ENCODE peak calls at places on chromosomes 12 and 14, in eight cellular contexts. One of them, this sample, is unnamed.

GRCh38 chr14:34667007-34667406 is 37.1 kb upstream of the SNX6 start:
- DNase-seq in nephron progenitor cell: no peak
- DNase-seq in T-helper 17 cell: no peak
- DNase-seq in immature natural killer cell: no peak
- DNase-seq in stimulated activated CD8-positive, alpha-beta memory T cell treated with anti-CD3 and anti-CD28 coated beads, Interleukin-4, amount 100 ng/mL, for 48 hours: no peak
- DNase-seq in mesenteric fat pad: no peak
- DNase-seq in memory B cell: no peak
- DNase-seq in right cardiac atrium: no peak
- DNase-seq in this sample: no peak

GRCh38 chr14:80996049-80996901 is 40.9 kb downstream of the TSHR start:
- DNase-seq in nephron progenitor cell: peak
- DNase-seq in T-helper 17 cell: no peak
- DNase-seq in immature natural killer cell: peak
- DNase-seq in stimulated activated CD8-positive, alpha-beta memory T cell treated with anti-CD3 and anti-CD28 coated beads, Interleukin-4, amount 100 ng/mL, for 48 hours: peak
- DNase-seq in mesenteric fat pad: no peak
- DNase-seq in memory B cell: no peak
- DNase-seq in right cardiac atrium: no peak
- DNase-seq in this sample: no peak

GRCh38 chr12:126076515-126076914 is 1011.3 kb downstream of the AACS start:
- DNase-seq in nephron progenitor cell: no peak
- DNase-seq in T-helper 17 cell: no peak
- DNase-seq in immature natural killer cell: no peak
- DNase-seq in stimulated activated CD8-positive, alpha-beta memory T cell treated with anti-CD3 and anti-CD28 coated beads, Interleukin-4, amount 100 ng/mL, for 48 hours: no peak
- DNase-seq in mesenteric fat pad: no peak
- DNase-seq in memory B cell: no peak
- DNase-seq in right cardiac atrium: no peak
- DNase-seq in this sample: no peak

GRCh38 chr12:111250251-111250881 is 118.5 kb downstream of the PHETA1 start:
- DNase-seq in nephron progenitor cell: no peak
- DNase-seq in T-helper 17 cell: no peak
- DNase-seq in immature natural killer cell: no peak
- DNase-seq in stimulated activated CD8-positive, alpha-beta memory T cell treated with anti-CD3 and anti-CD28 coated beads, Interleukin-4, amount 100 ng/mL, for 48 hours: no peak
- DNase-seq in mesenteric fat pad: no peak
- DNase-seq in memory B cell: no peak
- DNase-seq in right cardiac atrium: no peak
- DNase-seq in this sample: no peak

GRCh38 chr12:127829974-127830543 is 436.9 kb upstream of the TMEM132C start:
- DNase-seq in nephron progenitor cell: no peak
- DNase-seq in T-helper 17 cell: no peak
- DNase-seq in immature natural killer cell: no peak
- DNase-seq in stimulated activated CD8-positive, alpha-beta memory T cell treated with anti-CD3 and anti-CD28 coated beads, Interleukin-4, amount 100 ng/mL, for 48 hours: no peak
- DNase-seq in mesenteric fat pad: no peak
- DNase-seq in memory B cell: no peak
- DNase-seq in right cardiac atrium: no peak
- DNase-seq in this sample: no peak

GRCh38 chr12:105570944-105571343 is 240.5 kb downstream of the C12orf75 start:
- DNase-seq in nephron progenitor cell: no peak
- DNase-seq in T-helper 17 cell: no peak
- DNase-seq in immature natural killer cell: no peak
- DNase-seq in stimulated activated CD8-positive, alpha-beta memory T cell treated with anti-CD3 and anti-CD28 coated beads, Interleukin-4, amount 100 ng/mL, for 48 hours: no peak
- DNase-seq in mesenteric fat pad: no peak
- DNase-seq in memory B cell: no peak
- DNase-seq in right cardiac atrium: no peak
- DNase-seq in this sample: no peak

GRCh38 chr14:106879241-106879640 is 1352.9 kb downstream of the TMEM121 start:
- DNase-seq in nephron progenitor cell: no peak
- DNase-seq in T-helper 17 cell: no peak
- DNase-seq in immature natural killer cell: peak
- DNase-seq in stimulated activated CD8-positive, alpha-beta memory T cell treated with anti-CD3 and anti-CD28 coated beads, Interleukin-4, amount 100 ng/mL, for 48 hours: peak
- DNase-seq in mesenteric fat pad: no peak
- DNase-seq in memory B cell: peak
- DNase-seq in right cardiac atrium: peak
- DNase-seq in this sample: no peak

GRCh38 chr14:92426237-92426636 is 87.3 kb upstream of the RIN3 start:
- DNase-seq in nephron progenitor cell: no peak
- DNase-seq in T-helper 17 cell: no peak
- DNase-seq in immature natural killer cell: no peak
- DNase-seq in stimulated activated CD8-positive, alpha-beta memory T cell treated with anti-CD3 and anti-CD28 coated beads, Interleukin-4, amount 100 ng/mL, for 48 hours: no peak
- DNase-seq in mesenteric fat pad: no peak
- DNase-seq in memory B cell: no peak
- DNase-seq in right cardiac atrium: no peak
- DNase-seq in this sample: no peak

GRCh38 chr14:63237791-63238190 is 33.5 kb downstream of the RHOJ start:
- DNase-seq in nephron progenitor cell: no peak
- DNase-seq in T-helper 17 cell: no peak
- DNase-seq in immature natural killer cell: no peak
- DNase-seq in stimulated activated CD8-positive, alpha-beta memory T cell treated with anti-CD3 and anti-CD28 coated beads, Interleukin-4, amount 100 ng/mL, for 48 hours: no peak
- DNase-seq in mesenteric fat pad: no peak
- DNase-seq in memory B cell: no peak
- DNase-seq in right cardiac atrium: no peak
- DNase-seq in this sample: no peak

GRCh38 chr12:96205909-96206308 is 11.7 kb downstream of the ELK3 start:
- DNase-seq in nephron progenitor cell: no peak
- DNase-seq in T-helper 17 cell: no peak
- DNase-seq in immature natural killer cell: no peak
- DNase-seq in stimulated activated CD8-positive, alpha-beta memory T cell treated with anti-CD3 and anti-CD28 coated beads, Interleukin-4, amount 100 ng/mL, for 48 hours: no peak
- DNase-seq in mesenteric fat pad: no peak
- DNase-seq in memory B cell: no peak
- DNase-seq in right cardiac atrium: no peak
- DNase-seq in this sample: no peak

GRCh38 chr14:67851785-67852410 is 32.3 kb downstream of the RAD51B start:
- DNase-seq in nephron progenitor cell: no peak
- DNase-seq in T-helper 17 cell: no peak
- DNase-seq in immature natural killer cell: no peak
- DNase-seq in stimulated activated CD8-positive, alpha-beta memory T cell treated with anti-CD3 and anti-CD28 coated beads, Interleukin-4, amount 100 ng/mL, for 48 hours: no peak
- DNase-seq in mesenteric fat pad: no peak
- DNase-seq in memory B cell: no peak
- DNase-seq in right cardiac atrium: no peak
- DNase-seq in this sample: no peak

GRCh38 chr12:28308891-28309290 is 118.6 kb downstream of the CCDC91 start:
- DNase-seq in nephron progenitor cell: no peak
- DNase-seq in T-helper 17 cell: no peak
- DNase-seq in immature natural killer cell: no peak
- DNase-seq in stimulated activated CD8-positive, alpha-beta memory T cell treated with anti-CD3 and anti-CD28 coated beads, Interleukin-4, amount 100 ng/mL, for 48 hours: no peak
- DNase-seq in mesenteric fat pad: no peak
- DNase-seq in memory B cell: no peak
- DNase-seq in right cardiac atrium: no peak
- DNase-seq in this sample: no peak

GRCh38 chr12:114693532-114693931 is 9.6 kb upstream of the TBX3 start:
- DNase-seq in nephron progenitor cell: no peak
- DNase-seq in T-helper 17 cell: no peak
- DNase-seq in immature natural killer cell: no peak
- DNase-seq in stimulated activated CD8-positive, alpha-beta memory T cell treated with anti-CD3 and anti-CD28 coated beads, Interleukin-4, amount 100 ng/mL, for 48 hours: no peak
- DNase-seq in mesenteric fat pad: no peak
- DNase-seq in memory B cell: no peak
- DNase-seq in right cardiac atrium: no peak
- DNase-seq in this sample: no peak

GRCh38 chr12:1629338-1630080 is 478 bp downstream of the WNT5B start:
- DNase-seq in nephron progenitor cell: peak
- DNase-seq in T-helper 17 cell: no peak
- DNase-seq in immature natural killer cell: no peak
- DNase-seq in stimulated activated CD8-positive, alpha-beta memory T cell treated with anti-CD3 and anti-CD28 coated beads, Interleukin-4, amount 100 ng/mL, for 48 hours: no peak
- DNase-seq in mesenteric fat pad: no peak
- DNase-seq in memory B cell: no peak
- DNase-seq in right cardiac atrium: peak
- DNase-seq in this sample: no peak

GRCh38 chr12:124613151-124613585 is 45.8 kb upstream of the NCOR2 start:
- DNase-seq in nephron progenitor cell: no peak
- DNase-seq in T-helper 17 cell: no peak
- DNase-seq in immature natural killer cell: no peak
- DNase-seq in stimulated activated CD8-positive, alpha-beta memory T cell treated with anti-CD3 and anti-CD28 coated beads, Interleukin-4, amount 100 ng/mL, for 48 hours: no peak
- DNase-seq in mesenteric fat pad: no peak
- DNase-seq in memory B cell: no peak
- DNase-seq in right cardiac atrium: no peak
- DNase-seq in this sample: no peak

GRCh38 chr14:52391866-52392600 is 77.9 kb downstream of the PTGER2 start:
- DNase-seq in nephron progenitor cell: no peak
- DNase-seq in T-helper 17 cell: no peak
- DNase-seq in immature natural killer cell: no peak
- DNase-seq in stimulated activated CD8-positive, alpha-beta memory T cell treated with anti-CD3 and anti-CD28 coated beads, Interleukin-4, amount 100 ng/mL, for 48 hours: no peak
- DNase-seq in mesenteric fat pad: no peak
- DNase-seq in memory B cell: no peak
- DNase-seq in right cardiac atrium: no peak
- DNase-seq in this sample: no peak

GRCh38 chr12:68609955-68610434 is 704 bp upstream of the RAP1B start:
- DNase-seq in nephron progenitor cell: no peak
- DNase-seq in T-helper 17 cell: no peak
- DNase-seq in immature natural killer cell: no peak
- DNase-seq in stimulated activated CD8-positive, alpha-beta memory T cell treated with anti-CD3 and anti-CD28 coated beads, Interleukin-4, amount 100 ng/mL, for 48 hours: no peak
- DNase-seq in mesenteric fat pad: no peak
- DNase-seq in memory B cell: no peak
- DNase-seq in right cardiac atrium: no peak
- DNase-seq in this sample: no peak

GRCh38 chr14:99176156-99176945 is 95.6 kb downstream of the BCL11B start:
- DNase-seq in nephron progenitor cell: no peak
- DNase-seq in T-helper 17 cell: no peak
- DNase-seq in immature natural killer cell: no peak
- DNase-seq in stimulated activated CD8-positive, alpha-beta memory T cell treated with anti-CD3 and anti-CD28 coated beads, Interleukin-4, amount 100 ng/mL, for 48 hours: no peak
- DNase-seq in mesenteric fat pad: peak
- DNase-seq in memory B cell: no peak
- DNase-seq in right cardiac atrium: no peak
- DNase-seq in this sample: no peak

GRCh38 chr12:8681129-8681902 is 16.5 kb upstream of the RIMKLB start:
- DNase-seq in nephron progenitor cell: no peak
- DNase-seq in T-helper 17 cell: no peak
- DNase-seq in immature natural killer cell: no peak
- DNase-seq in stimulated activated CD8-positive, alpha-beta memory T cell treated with anti-CD3 and anti-CD28 coated beads, Interleukin-4, amount 100 ng/mL, for 48 hours: no peak
- DNase-seq in mesenteric fat pad: no peak
- DNase-seq in memory B cell: no peak
- DNase-seq in right cardiac atrium: no peak
- DNase-seq in this sample: no peak

GRCh38 chr14:31843361-31844091 is 233.6 kb upstream of the ARHGAP5 start:
- DNase-seq in nephron progenitor cell: no peak
- DNase-seq in T-helper 17 cell: no peak
- DNase-seq in immature natural killer cell: no peak
- DNase-seq in stimulated activated CD8-positive, alpha-beta memory T cell treated with anti-CD3 and anti-CD28 coated beads, Interleukin-4, amount 100 ng/mL, for 48 hours: no peak
- DNase-seq in mesenteric fat pad: no peak
- DNase-seq in memory B cell: no peak
- DNase-seq in right cardiac atrium: no peak
- DNase-seq in this sample: no peak

GRCh38 chr14:81559385-81559784 is 25.7 kb upstream of the SEL1L start:
- DNase-seq in nephron progenitor cell: no peak
- DNase-seq in T-helper 17 cell: no peak
- DNase-seq in immature natural killer cell: no peak
- DNase-seq in stimulated activated CD8-positive, alpha-beta memory T cell treated with anti-CD3 and anti-CD28 coated beads, Interleukin-4, amount 100 ng/mL, for 48 hours: no peak
- DNase-seq in mesenteric fat pad: no peak
- DNase-seq in memory B cell: no peak
- DNase-seq in right cardiac atrium: no peak
- DNase-seq in this sample: no peak

GRCh38 chr12:34048714-34049113 is 26.4 kb downstream of the ALG10 start:
- DNase-seq in nephron progenitor cell: no peak
- DNase-seq in T-helper 17 cell: no peak
- DNase-seq in immature natural killer cell: no peak
- DNase-seq in stimulated activated CD8-positive, alpha-beta memory T cell treated with anti-CD3 and anti-CD28 coated beads, Interleukin-4, amount 100 ng/mL, for 48 hours: no peak
- DNase-seq in mesenteric fat pad: no peak
- DNase-seq in memory B cell: no peak
- DNase-seq in right cardiac atrium: no peak
- DNase-seq in this sample: no peak

GRCh38 chr12:125461831-125462230 is 396.6 kb downstream of the AACS start:
- DNase-seq in nephron progenitor cell: no peak
- DNase-seq in T-helper 17 cell: no peak
- DNase-seq in immature natural killer cell: no peak
- DNase-seq in stimulated activated CD8-positive, alpha-beta memory T cell treated with anti-CD3 and anti-CD28 coated beads, Interleukin-4, amount 100 ng/mL, for 48 hours: no peak
- DNase-seq in mesenteric fat pad: no peak
- DNase-seq in memory B cell: no peak
- DNase-seq in right cardiac atrium: no peak
- DNase-seq in this sample: no peak

GRCh38 chr12:92495108-92495507 is 207.7 kb upstream of the PLEKHG7 start:
- DNase-seq in nephron progenitor cell: no peak
- DNase-seq in T-helper 17 cell: no peak
- DNase-seq in immature natural killer cell: no peak
- DNase-seq in stimulated activated CD8-positive, alpha-beta memory T cell treated with anti-CD3 and anti-CD28 coated beads, Interleukin-4, amount 100 ng/mL, for 48 hours: no peak
- DNase-seq in mesenteric fat pad: no peak
- DNase-seq in memory B cell: no peak
- DNase-seq in right cardiac atrium: no peak
- DNase-seq in this sample: no peak

GRCh38 chr14:49893309-49894213 is 679 bp downstream of the ARF6 start:
- DNase-seq in nephron progenitor cell: peak
- DNase-seq in T-helper 17 cell: peak
- DNase-seq in immature natural killer cell: peak
- DNase-seq in stimulated activated CD8-positive, alpha-beta memory T cell treated with anti-CD3 and anti-CD28 coated beads, Interleukin-4, amount 100 ng/mL, for 48 hours: peak
- DNase-seq in mesenteric fat pad: peak
- DNase-seq in memory B cell: peak
- DNase-seq in right cardiac atrium: peak
- DNase-seq in this sample: peak

GRCh38 chr12:58425481-58426392 is 484.4 kb downstream of the ATP23 start:
- DNase-seq in nephron progenitor cell: no peak
- DNase-seq in T-helper 17 cell: no peak
- DNase-seq in immature natural killer cell: no peak
- DNase-seq in stimulated activated CD8-positive, alpha-beta memory T cell treated with anti-CD3 and anti-CD28 coated beads, Interleukin-4, amount 100 ng/mL, for 48 hours: peak
- DNase-seq in mesenteric fat pad: no peak
- DNase-seq in memory B cell: no peak
- DNase-seq in right cardiac atrium: peak
- DNase-seq in this sample: peak

GRCh38 chr14:63652406-63652805 is 10.7 kb upstream of the WDR89 start:
- DNase-seq in nephron progenitor cell: no peak
- DNase-seq in T-helper 17 cell: no peak
- DNase-seq in immature natural killer cell: no peak
- DNase-seq in stimulated activated CD8-positive, alpha-beta memory T cell treated with anti-CD3 and anti-CD28 coated beads, Interleukin-4, amount 100 ng/mL, for 48 hours: no peak
- DNase-seq in mesenteric fat pad: no peak
- DNase-seq in memory B cell: no peak
- DNase-seq in right cardiac atrium: no peak
- DNase-seq in this sample: no peak

GRCh38 chr14:68684466-68685418 is 108.1 kb downstream of the ZFP36L1 start:
- DNase-seq in nephron progenitor cell: no peak
- DNase-seq in T-helper 17 cell: no peak
- DNase-seq in immature natural killer cell: no peak
- DNase-seq in stimulated activated CD8-positive, alpha-beta memory T cell treated with anti-CD3 and anti-CD28 coated beads, Interleukin-4, amount 100 ng/mL, for 48 hours: no peak
- DNase-seq in mesenteric fat pad: no peak
- DNase-seq in memory B cell: no peak
- DNase-seq in right cardiac atrium: no peak
- DNase-seq in this sample: no peak

GRCh38 chr12:49881400-49882247 is 22.1 kb downstream of the FAIM2 start:
- DNase-seq in nephron progenitor cell: no peak
- DNase-seq in T-helper 17 cell: no peak
- DNase-seq in immature natural killer cell: no peak
- DNase-seq in stimulated activated CD8-positive, alpha-beta memory T cell treated with anti-CD3 and anti-CD28 coated beads, Interleukin-4, amount 100 ng/mL, for 48 hours: no peak
- DNase-seq in mesenteric fat pad: no peak
- DNase-seq in memory B cell: no peak
- DNase-seq in right cardiac atrium: peak
- DNase-seq in this sample: peak

GRCh38 chr12:64900540-64900939 is 76.1 kb downstream of the TBC1D30 start:
- DNase-seq in nephron progenitor cell: no peak
- DNase-seq in T-helper 17 cell: no peak
- DNase-seq in immature natural killer cell: no peak
- DNase-seq in stimulated activated CD8-positive, alpha-beta memory T cell treated with anti-CD3 and anti-CD28 coated beads, Interleukin-4, amount 100 ng/mL, for 48 hours: no peak
- DNase-seq in mesenteric fat pad: no peak
- DNase-seq in memory B cell: no peak
- DNase-seq in right cardiac atrium: no peak
- DNase-seq in this sample: no peak

GRCh38 chr12:108854055-108854452 is 3.3 kb downstream of the SSH1 start:
- DNase-seq in nephron progenitor cell: no peak
- DNase-seq in T-helper 17 cell: no peak
- DNase-seq in immature natural killer cell: no peak
- DNase-seq in stimulated activated CD8-positive, alpha-beta memory T cell treated with anti-CD3 and anti-CD28 coated beads, Interleukin-4, amount 100 ng/mL, for 48 hours: no peak
- DNase-seq in mesenteric fat pad: no peak
- DNase-seq in memory B cell: no peak
- DNase-seq in right cardiac atrium: no peak
- DNase-seq in this sample: no peak

GRCh38 chr14:83764656-83765055 is 1765.3 kb upstream of the FLRT2 start:
- DNase-seq in nephron progenitor cell: no peak
- DNase-seq in T-helper 17 cell: no peak
- DNase-seq in immature natural killer cell: no peak
- DNase-seq in stimulated activated CD8-positive, alpha-beta memory T cell treated with anti-CD3 and anti-CD28 coated beads, Interleukin-4, amount 100 ng/mL, for 48 hours: no peak
- DNase-seq in mesenteric fat pad: no peak
- DNase-seq in memory B cell: no peak
- DNase-seq in right cardiac atrium: no peak
- DNase-seq in this sample: no peak

GRCh38 chr12:119808441-119808840 is 68.7 kb downstream of the CIT start:
- DNase-seq in nephron progenitor cell: no peak
- DNase-seq in T-helper 17 cell: no peak
- DNase-seq in immature natural killer cell: no peak
- DNase-seq in stimulated activated CD8-positive, alpha-beta memory T cell treated with anti-CD3 and anti-CD28 coated beads, Interleukin-4, amount 100 ng/mL, for 48 hours: no peak
- DNase-seq in mesenteric fat pad: no peak
- DNase-seq in memory B cell: no peak
- DNase-seq in right cardiac atrium: no peak
- DNase-seq in this sample: no peak

GRCh38 chr12:48004039-48004940 is at the start of gene COL2A1:
- DNase-seq in nephron progenitor cell: peak
- DNase-seq in T-helper 17 cell: no peak
- DNase-seq in immature natural killer cell: no peak
- DNase-seq in stimulated activated CD8-positive, alpha-beta memory T cell treated with anti-CD3 and anti-CD28 coated beads, Interleukin-4, amount 100 ng/mL, for 48 hours: peak
- DNase-seq in mesenteric fat pad: no peak
- DNase-seq in memory B cell: peak
- DNase-seq in right cardiac atrium: no peak
- DNase-seq in this sample: no peak

This sample was measured in kidney.